ENCODE peak calls at places on chromosomes 4 and X, in seven cellular contexts. One of them, this sample, is unnamed.

GRCh38 chr4:4792516-4792915 is 66.9 kb upstream of the MSX1 start:
- DNase-seq in adipocyte: peak; percentile 65
- DNase-seq in IMR-90: peak; percentile 67
- DNase-seq in GM23248: peak; percentile 97
- DNase-seq in mesenchymal stem cell: no peak
- DNase-seq in Karpas-422: no peak
- DNase-seq in neuronal stem cell: no peak
- DNase-seq in this sample: peak; percentile 74

GRCh38 chr4:76011700-76012387 is 4.5 kb upstream of the CXCL9 start:
- DNase-seq in mesenchymal stem cell: peak; percentile 88
- DNase-seq in adipocyte: peak; percentile 76
- DNase-seq in Karpas-422: no peak
- DNase-seq in GM23248: peak; percentile 92
- DNase-seq in IMR-90: peak; percentile 91
- DNase-seq in neuronal stem cell: no peak
- DNase-seq in this sample: peak; percentile 71

GRCh38 chr4:80156410-80156809 is 40.9 kb upstream of the PRDM8 start:
- DNase-seq in IMR-90: peak; percentile 54
- DNase-seq in adipocyte: peak; percentile 49
- DNase-seq in Karpas-422: no peak
- DNase-seq in mesenchymal stem cell: no peak
- DNase-seq in neuronal stem cell: no peak
- DNase-seq in GM23248: no peak
- DNase-seq in this sample: no peak

GRCh38 chr4:24793219-24794005 is 2.0 kb upstream of the SOD3 start:
- DNase-seq in neuronal stem cell: no peak
- DNase-seq in GM23248: peak; percentile 43
- DNase-seq in IMR-90: peak; percentile 19
- DNase-seq in adipocyte: no peak
- DNase-seq in Karpas-422: no peak
- DNase-seq in mesenchymal stem cell: no peak
- DNase-seq in this sample: peak; percentile 20

GRCh38 chr4:51942108-51942832 is 77.9 kb downstream of the LRRC66 start:
- DNase-seq in Karpas-422: no peak
- DNase-seq in neuronal stem cell: no peak
- DNase-seq in GM23248: peak; percentile 43
- DNase-seq in mesenchymal stem cell: no peak
- DNase-seq in IMR-90: no peak
- DNase-seq in adipocyte: peak; percentile 48
- DNase-seq in this sample: no peak

GRCh38 chrX:154549766-154550165 is 2.3 kb downstream of the IKBKG start:
- DNase-seq in Karpas-422: no peak
- DNase-seq in GM23248: peak; percentile 31
- DNase-seq in adipocyte: peak; percentile 59
- DNase-seq in IMR-90: peak; percentile 77
- DNase-seq in neuronal stem cell: no peak
- DNase-seq in mesenchymal stem cell: peak; percentile 52
- DNase-seq in this sample: peak; percentile 53

GRCh38 chr4:143381171-143382118 is 44.8 kb downstream of the GAB1 start:
- DNase-seq in mesenchymal stem cell: peak; percentile 88
- DNase-seq in neuronal stem cell: no peak
- DNase-seq in Karpas-422: no peak
- DNase-seq in GM23248: peak; percentile 90
- DNase-seq in adipocyte: peak; percentile 69
- DNase-seq in IMR-90: peak; percentile 93
- DNase-seq in this sample: peak; percentile 88

GRCh38 chr4:119286377-119287002 is 35.4 kb downstream of the FABP2 start:
- DNase-seq in adipocyte: peak; percentile 89
- DNase-seq in IMR-90: peak; percentile 83
- DNase-seq in mesenchymal stem cell: peak; percentile 68
- DNase-seq in neuronal stem cell: peak; percentile 2
- DNase-seq in GM23248: peak; percentile 83
- DNase-seq in Karpas-422: peak; percentile 73
- DNase-seq in this sample: peak; percentile 76

GRCh38 chr4:187478292-187479205 is 517.0 kb upstream of the ZFP42 start:
- DNase-seq in mesenchymal stem cell: peak; percentile 92
- DNase-seq in GM23248: peak; percentile 51
- DNase-seq in Karpas-422: no peak
- DNase-seq in adipocyte: peak; percentile 89
- DNase-seq in IMR-90: peak; percentile 95
- DNase-seq in neuronal stem cell: no peak
- DNase-seq in this sample: peak; percentile 93

GRCh38 chrX:15619053-15619772 is 18.5 kb upstream of the ACE2 start:
- DNase-seq in neuronal stem cell: no peak
- DNase-seq in GM23248: peak; percentile 10
- DNase-seq in mesenchymal stem cell: no peak
- DNase-seq in Karpas-422: no peak
- DNase-seq in adipocyte: no peak
- DNase-seq in IMR-90: peak; percentile 2
- DNase-seq in this sample: no peak

GRCh38 chr4:76430519-76431388 is 4.3 kb upstream of the SHROOM3 start:
- DNase-seq in adipocyte: peak; percentile 80
- DNase-seq in mesenchymal stem cell: peak; percentile 64
- DNase-seq in Karpas-422: peak; percentile 68
- DNase-seq in IMR-90: peak; percentile 60
- DNase-seq in neuronal stem cell: peak; percentile 54
- DNase-seq in GM23248: peak; percentile 63
- DNase-seq in this sample: peak; percentile 50

GRCh38 chrX:118261136-118261535 is 84.8 kb upstream of the WDR44 start:
- DNase-seq in mesenchymal stem cell: no peak
- DNase-seq in GM23248: no peak
- DNase-seq in adipocyte: no peak
- DNase-seq in IMR-90: no peak
- DNase-seq in neuronal stem cell: no peak
- DNase-seq in Karpas-422: no peak
- DNase-seq in this sample: no peak

GRCh38 chr4:114180481-114180880 is 201.0 kb upstream of the ARSJ start:
- DNase-seq in GM23248: peak; percentile 83
- DNase-seq in Karpas-422: peak; percentile 70
- DNase-seq in mesenchymal stem cell: peak; percentile 72
- DNase-seq in IMR-90: peak; percentile 85
- DNase-seq in adipocyte: peak; percentile 89
- DNase-seq in neuronal stem cell: peak; percentile 32
- DNase-seq in this sample: peak; percentile 88

GRCh38 chr4:70589785-70590184 is 2.3 kb upstream of the AMBN start:
- DNase-seq in IMR-90: no peak
- DNase-seq in adipocyte: no peak
- DNase-seq in Karpas-422: no peak
- DNase-seq in mesenchymal stem cell: no peak
- DNase-seq in neuronal stem cell: no peak
- DNase-seq in GM23248: no peak
- DNase-seq in this sample: no peak

GRCh38 chr4:1872918-1873269 is 1.7 kb downstream of the NSD2 start:
- DNase-seq in IMR-90: peak; percentile 88
- DNase-seq in neuronal stem cell: no peak
- DNase-seq in adipocyte: peak; percentile 52
- DNase-seq in mesenchymal stem cell: peak; percentile 74
- DNase-seq in GM23248: peak; percentile 87
- DNase-seq in Karpas-422: no peak
- DNase-seq in this sample: peak; percentile 82

GRCh38 chr4:74166135-74166534 is 8.2 kb downstream of the MTHFD2L start:
- DNase-seq in IMR-90: no peak
- DNase-seq in GM23248: no peak
- DNase-seq in adipocyte: no peak
- DNase-seq in mesenchymal stem cell: no peak
- DNase-seq in Karpas-422: no peak
- DNase-seq in neuronal stem cell: no peak
- DNase-seq in this sample: no peak

DNA sequence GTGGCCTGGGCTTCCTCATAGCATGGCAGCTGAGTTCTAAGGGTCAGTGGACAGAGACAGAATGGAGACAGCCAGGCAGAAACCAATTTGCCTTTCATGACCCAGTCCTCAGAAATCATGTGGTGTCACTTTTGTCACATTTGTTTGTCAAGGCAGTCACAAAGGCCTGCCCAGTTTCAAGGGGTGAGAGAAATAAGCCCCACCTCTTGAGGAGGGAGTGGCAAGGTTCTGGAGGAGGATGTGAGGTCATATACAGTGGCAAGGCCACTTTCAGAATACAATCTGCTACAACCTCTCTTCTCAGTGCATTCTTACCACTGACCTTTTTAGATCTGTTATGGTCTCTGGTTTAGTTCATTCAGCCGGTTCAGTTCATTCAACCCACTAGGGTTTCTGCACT is 103.7 kb upstream of the BCOR start:
- DNase-seq in mesenchymal stem cell: no peak
- DNase-seq in IMR-90: no peak
- DNase-seq in Karpas-422: no peak
- DNase-seq in GM23248: no peak
- DNase-seq in adipocyte: no peak
- DNase-seq in neuronal stem cell: no peak
- DNase-seq in this sample: no peak
- H3K9me3 ChIP-seq in mesenchymal stem cell: no peaks in the 10 kb centered on the region
- H3K9me3 ChIP-seq in IMR-90: no peaks in the 10 kb centered on the region
- H3K9me3 ChIP-seq in Karpas-422: no peaks in the 10 kb centered on the region
- H3K9me3 ChIP-seq in GM23248: no peaks in the 10 kb centered on the region
- H3K9me3 ChIP-seq in adipocyte: no peaks in the 10 kb centered on the region
- H3K9me3 ChIP-seq in neuronal stem cell: no peaks in the 10 kb centered on the region
- H3K9me3 ChIP-seq in this sample: no peaks in the 10 kb centered on the region

DNA sequence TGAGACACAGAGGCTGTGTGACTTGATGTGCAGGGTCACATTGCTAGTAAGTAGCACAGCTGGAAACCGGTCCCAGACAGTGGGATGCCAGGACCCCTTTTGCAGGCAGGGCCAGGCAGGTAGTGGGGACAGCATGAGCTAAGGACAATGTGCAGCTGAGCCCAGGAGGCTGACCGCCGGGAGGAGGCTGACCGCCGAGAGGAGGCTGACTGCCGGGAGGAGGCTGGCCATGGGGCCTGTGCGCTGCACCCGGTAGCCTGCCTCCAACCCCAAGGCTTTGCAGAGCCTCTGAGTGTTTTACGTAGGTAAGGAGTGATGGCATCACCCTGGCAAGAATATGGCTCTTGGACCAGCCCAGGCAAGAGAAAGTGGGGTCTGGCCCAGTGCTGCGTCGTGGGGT is 58.9 kb downstream of the TBC1D14 start:
- DNase-seq in GM23248: no peak
- DNase-seq in Karpas-422: no peak
- DNase-seq in mesenchymal stem cell: no peak
- DNase-seq in IMR-90: no peak
- DNase-seq in neuronal stem cell: no peak
- DNase-seq in adipocyte: no peak
- DNase-seq in this sample: no peak
- H3K9ac ChIP-seq in GM23248: no peak overlapping the region
- H3K9ac ChIP-seq in Karpas-422: no peak overlapping the region
- H3K9ac ChIP-seq in mesenchymal stem cell: no peak overlapping the region
- H3K9ac ChIP-seq in IMR-90: no peak overlapping the region
- H3K9ac ChIP-seq in neuronal stem cell: no peak overlapping the region
- H3K9ac ChIP-seq in adipocyte: no peak overlapping the region
- H3K9ac ChIP-seq in this sample: no peak overlapping the region

DNA sequence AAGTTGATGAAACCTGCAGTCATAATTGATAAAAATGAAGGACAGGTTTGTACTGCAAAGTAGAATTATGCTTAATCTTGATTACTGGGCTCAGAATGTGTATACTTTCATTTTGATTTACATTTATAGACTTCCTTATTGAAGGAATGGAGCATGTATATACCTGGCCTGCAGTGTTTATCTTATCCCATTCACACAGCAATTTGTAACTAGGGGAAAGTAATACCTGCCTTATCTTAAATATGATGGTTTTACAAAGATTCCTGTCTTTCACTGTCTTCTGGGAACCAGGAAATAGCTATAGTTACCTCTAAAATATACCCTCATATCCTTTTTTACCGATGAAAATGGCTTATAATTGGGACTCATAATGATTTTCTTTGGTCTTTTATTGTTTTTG is 29.7 kb downstream of the ADD1 start:
- DNase-seq in mesenchymal stem cell: no peak
- DNase-seq in Karpas-422: no peak
- DNase-seq in neuronal stem cell: no peak
- DNase-seq in GM23248: no peak
- DNase-seq in adipocyte: no peak
- DNase-seq in IMR-90: no peak
- DNase-seq in this sample: no peak
- H3K4me1 ChIP-seq in mesenchymal stem cell: peaks cover 17% of the 10 kb centered on the region
- H3K4me1 ChIP-seq in Karpas-422: peaks cover 23% of the 10 kb centered on the region
- H3K4me1 ChIP-seq in neuronal stem cell: peaks cover 3% of the 10 kb centered on the region
- H3K4me1 ChIP-seq in GM23248: peaks cover 18% of the 10 kb centered on the region
- H3K4me1 ChIP-seq in adipocyte: peaks cover 51% of the 10 kb centered on the region
- H3K4me1 ChIP-seq in IMR-90: peaks cover 14% of the 10 kb centered on the region
- H3K4me1 ChIP-seq in this sample: peaks cover 3% of the 10 kb centered on the region

DNA sequence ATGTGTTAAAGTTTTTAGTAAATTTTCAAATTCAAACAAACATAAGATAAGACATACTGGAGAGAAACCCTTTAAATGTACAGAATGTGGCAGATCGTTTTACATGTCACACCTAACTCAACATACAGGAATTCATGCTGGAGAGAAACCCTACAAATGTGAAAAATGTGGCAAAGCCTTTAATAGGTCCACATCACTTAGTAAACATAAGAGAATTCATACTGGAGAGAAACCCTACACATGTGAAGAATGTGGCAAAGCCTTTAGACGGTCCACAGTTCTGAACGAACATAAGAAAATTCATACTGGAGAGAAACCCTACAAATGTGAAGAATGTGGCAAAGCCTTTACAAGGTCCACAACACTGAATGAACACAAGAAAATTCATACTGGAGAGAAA is 32.8 kb downstream of the ZNF595 start:
- DNase-seq in neuronal stem cell: no peak
- DNase-seq in Karpas-422: no peak
- DNase-seq in GM23248: no peak
- DNase-seq in IMR-90: no peak
- DNase-seq in mesenchymal stem cell: no peak
- DNase-seq in adipocyte: no peak
- DNase-seq in this sample: no peak
- H3K9me3 ChIP-seq in neuronal stem cell: peaks cover 23% of the 10 kb centered on the region
- H3K9me3 ChIP-seq in Karpas-422: peaks cover 58% of the 10 kb centered on the region
- H3K9me3 ChIP-seq in GM23248: peaks cover 40% of the 10 kb centered on the region
- H3K9me3 ChIP-seq in IMR-90: peaks cover 55% of the 10 kb centered on the region
- H3K9me3 ChIP-seq in mesenchymal stem cell: peaks cover 100% of the 10 kb centered on the region
- H3K9me3 ChIP-seq in adipocyte: peaks cover 100% of the 10 kb centered on the region
- H3K9me3 ChIP-seq in this sample: peaks cover 6% of the 10 kb centered on the region

GRCh38 chrX:106611682-106612402 is at the start of gene RADX:
- DNase-seq in Karpas-422: peak; percentile 95
- DNase-seq in GM23248: peak; percentile 86
- DNase-seq in adipocyte: peak; percentile 75
- DNase-seq in neuronal stem cell: peak; percentile 78
- DNase-seq in mesenchymal stem cell: peak; percentile 86
- DNase-seq in IMR-90: peak; percentile 45
- DNase-seq in this sample: peak; percentile 62
- H3K9ac ChIP-seq in Karpas-422: peak within 1 kb of the TSS; percentile 86
- H3K9ac ChIP-seq in GM23248: peak within 1 kb of the TSS; percentile 67
- H3K9ac ChIP-seq in adipocyte: peak within 1 kb of the TSS; percentile 64
- H3K9ac ChIP-seq in neuronal stem cell: no peak within 1 kb of the TSS
- H3K9ac ChIP-seq in mesenchymal stem cell: peak within 1 kb of the TSS; percentile 78
- H3K9ac ChIP-seq in IMR-90: peak within 1 kb of the TSS; percentile 35
- H3K9ac ChIP-seq in this sample: no peak within 1 kb of the TSS